ENCODE peak calls at places on chromosomes 13 and 19, in seven cellular contexts. One of them, this sample, is unnamed.

GRCh38 chr19:18789883-18790565 is 1.1 kb downstream of the COMP start:
- DNase-seq in testis: no peak
- DNase-seq in heart left ventricle: no peak
- DNase-seq in adrenal gland: no peak
- DNase-seq in GM12891: no peak
- DNase-seq in H54: no peak
- DNase-seq in ovary: no peak
- DNase-seq in this sample: peak

GRCh38 chr19:3107658-3108057 is 13.5 kb downstream of the GNA11 start:
- DNase-seq in testis: no peak
- DNase-seq in heart left ventricle: no peak
- DNase-seq in adrenal gland: no peak
- DNase-seq in GM12891: no peak
- DNase-seq in H54: no peak
- DNase-seq in ovary: no peak
- DNase-seq in this sample: no peak

GRCh38 chr13:83449666-83450395 is 432.4 kb downstream of the SLITRK1 start:
- DNase-seq in testis: no peak
- DNase-seq in heart left ventricle: no peak
- DNase-seq in adrenal gland: no peak
- DNase-seq in GM12891: no peak
- DNase-seq in H54: peak
- DNase-seq in ovary: no peak
- DNase-seq in this sample: no peak

GRCh38 chr19:35493971-35494370 is 3.7 kb upstream of the KRTDAP start:
- DNase-seq in testis: no peak
- DNase-seq in heart left ventricle: no peak
- DNase-seq in adrenal gland: no peak
- DNase-seq in GM12891: no peak
- DNase-seq in H54: no peak
- DNase-seq in ovary: no peak
- DNase-seq in this sample: no peak

GRCh38 chr13:28819748-28820098 is 416 bp upstream of the MTUS2 start:
- DNase-seq in testis: peak
- DNase-seq in heart left ventricle: peak
- DNase-seq in adrenal gland: peak
- DNase-seq in GM12891: peak
- DNase-seq in H54: no peak
- DNase-seq in ovary: no peak
- DNase-seq in this sample: peak

GRCh38 chr13:114105351-114106225 is 26.8 kb downstream of the RASA3 start:
- DNase-seq in testis: no peak
- DNase-seq in heart left ventricle: no peak
- DNase-seq in adrenal gland: no peak
- DNase-seq in GM12891: no peak
- DNase-seq in H54: no peak
- DNase-seq in ovary: peak
- DNase-seq in this sample: peak

GRCh38 chr19:39531834-39532232 is 819 bp downstream of the EID2B start:
- DNase-seq in testis: no peak
- DNase-seq in heart left ventricle: no peak
- DNase-seq in adrenal gland: no peak
- DNase-seq in GM12891: no peak
- DNase-seq in H54: no peak
- DNase-seq in ovary: no peak
- DNase-seq in this sample: no peak

GRCh38 chr19:46720516-46721239 is 3.8 kb upstream of the PRKD2 start:
- DNase-seq in testis: no peak
- DNase-seq in heart left ventricle: no peak
- DNase-seq in adrenal gland: no peak
- DNase-seq in GM12891: no peak
- DNase-seq in H54: no peak
- DNase-seq in ovary: no peak
- DNase-seq in this sample: no peak

GRCh38 chr19:53980553-53981407 is 10.7 kb upstream of the CACNG6 start:
- DNase-seq in testis: peak
- DNase-seq in heart left ventricle: no peak
- DNase-seq in adrenal gland: no peak
- DNase-seq in GM12891: no peak
- DNase-seq in H54: peak
- DNase-seq in ovary: no peak
- DNase-seq in this sample: no peak

GRCh38 chr13:108915634-108916497 is 286.5 kb downstream of the MYO16 start:
- DNase-seq in testis: peak
- DNase-seq in heart left ventricle: peak
- DNase-seq in adrenal gland: peak
- DNase-seq in GM12891: peak
- DNase-seq in H54: peak
- DNase-seq in ovary: peak
- DNase-seq in this sample: peak

GRCh38 chr13:34025746-34026145 is 207.8 kb downstream of the RFC3 start:
- DNase-seq in testis: no peak
- DNase-seq in heart left ventricle: no peak
- DNase-seq in adrenal gland: no peak
- DNase-seq in GM12891: no peak
- DNase-seq in H54: no peak
- DNase-seq in ovary: no peak
- DNase-seq in this sample: no peak

GRCh38 chr19:13116282-13117175 is at the start of gene TRMT1:
- DNase-seq in testis: peak
- DNase-seq in heart left ventricle: peak
- DNase-seq in adrenal gland: peak
- DNase-seq in GM12891: peak
- DNase-seq in H54: peak
- DNase-seq in ovary: peak
- DNase-seq in this sample: peak
- TF ChIP-seq POLR2A in testis: no peak
- TF ChIP-seq POLR2A in heart left ventricle: no peak
- TF ChIP-seq POLR2A in adrenal gland: no peak
- TF ChIP-seq POLR2A in GM12891: peak
- TF ChIP-seq POLR2A in H54: peak
- TF ChIP-seq POLR2A in ovary: peak
- TF ChIP-seq POLR2A in this sample: peak

GRCh38 chr19:7647156-7647555 is 10.2 kb downstream of the STXBP2 start:
- DNase-seq in testis: no peak
- DNase-seq in heart left ventricle: no peak
- DNase-seq in adrenal gland: no peak
- DNase-seq in GM12891: no peak
- DNase-seq in H54: no peak
- DNase-seq in ovary: no peak
- DNase-seq in this sample: no peak

GRCh38 chr19:7645656-7646425 is 8.9 kb downstream of the STXBP2 start:
- DNase-seq in testis: no peak
- DNase-seq in heart left ventricle: no peak
- DNase-seq in adrenal gland: no peak
- DNase-seq in GM12891: no peak
- DNase-seq in H54: no peak
- DNase-seq in ovary: no peak
- DNase-seq in this sample: no peak

GRCh38 chr19:7650148-7650547 is 13.2 kb downstream of the STXBP2 start:
- DNase-seq in testis: no peak
- DNase-seq in heart left ventricle: no peak
- DNase-seq in adrenal gland: no peak
- DNase-seq in GM12891: no peak
- DNase-seq in H54: no peak
- DNase-seq in ovary: no peak
- DNase-seq in this sample: no peak

GRCh38 chr19:7646426-7646700 is 9.5 kb downstream of the STXBP2 start:
- DNase-seq in testis: no peak
- DNase-seq in heart left ventricle: no peak
- DNase-seq in adrenal gland: no peak
- DNase-seq in GM12891: no peak
- DNase-seq in H54: no peak
- DNase-seq in ovary: no peak
- DNase-seq in this sample: no peak

GRCh38 chr19:7648265-7649014 is 11.5 kb downstream of the STXBP2 start:
- DNase-seq in testis: no peak
- DNase-seq in heart left ventricle: no peak
- DNase-seq in adrenal gland: no peak
- DNase-seq in GM12891: no peak
- DNase-seq in H54: no peak
- DNase-seq in ovary: no peak
- DNase-seq in this sample: no peak
- TF ChIP-seq POLR2A in testis: no peak
- TF ChIP-seq POLR2A in heart left ventricle: no peak
- TF ChIP-seq POLR2A in adrenal gland: no peak
- TF ChIP-seq POLR2A in GM12891: no peak
- TF ChIP-seq POLR2A in H54: no peak
- TF ChIP-seq POLR2A in ovary: no peak
- TF ChIP-seq POLR2A in this sample: no peak

GRCh38 chr19:681029-681626 is 4.9 kb downstream of the FSTL3 start:
- DNase-seq in testis: peak
- DNase-seq in heart left ventricle: peak
- DNase-seq in adrenal gland: peak
- DNase-seq in GM12891: peak
- DNase-seq in H54: peak
- DNase-seq in ovary: peak
- DNase-seq in this sample: peak

GRCh38 chr19:678791-679388 is 2.7 kb downstream of the FSTL3 start:
- DNase-seq in testis: no peak
- DNase-seq in heart left ventricle: no peak
- DNase-seq in adrenal gland: peak
- DNase-seq in GM12891: no peak
- DNase-seq in H54: no peak
- DNase-seq in ovary: peak
- DNase-seq in this sample: no peak

GRCh38 chr19:679418-680286 is 3.5 kb downstream of the FSTL3 start:
- DNase-seq in testis: peak
- DNase-seq in heart left ventricle: peak
- DNase-seq in adrenal gland: peak
- DNase-seq in GM12891: no peak
- DNase-seq in H54: peak
- DNase-seq in ovary: peak
- DNase-seq in this sample: peak

GRCh38 chr19:681638-682037 is 5.4 kb downstream of the FSTL3 start:
- DNase-seq in testis: no peak
- DNase-seq in heart left ventricle: no peak
- DNase-seq in adrenal gland: no peak
- DNase-seq in GM12891: no peak
- DNase-seq in H54: no peak
- DNase-seq in ovary: no peak
- DNase-seq in this sample: no peak

GRCh38 chr19:680287-681028 is 4.3 kb downstream of the FSTL3 start:
- DNase-seq in testis: peak
- DNase-seq in heart left ventricle: peak
- DNase-seq in adrenal gland: peak
- DNase-seq in GM12891: peak
- DNase-seq in H54: peak
- DNase-seq in ovary: peak
- DNase-seq in this sample: peak
- TF ChIP-seq POLR2A in testis: peak
- TF ChIP-seq POLR2A in heart left ventricle: peak
- TF ChIP-seq POLR2A in adrenal gland: peak
- TF ChIP-seq POLR2A in GM12891: no peak
- TF ChIP-seq POLR2A in H54: peak
- TF ChIP-seq POLR2A in ovary: peak
- TF ChIP-seq POLR2A in this sample: peak

DNA sequence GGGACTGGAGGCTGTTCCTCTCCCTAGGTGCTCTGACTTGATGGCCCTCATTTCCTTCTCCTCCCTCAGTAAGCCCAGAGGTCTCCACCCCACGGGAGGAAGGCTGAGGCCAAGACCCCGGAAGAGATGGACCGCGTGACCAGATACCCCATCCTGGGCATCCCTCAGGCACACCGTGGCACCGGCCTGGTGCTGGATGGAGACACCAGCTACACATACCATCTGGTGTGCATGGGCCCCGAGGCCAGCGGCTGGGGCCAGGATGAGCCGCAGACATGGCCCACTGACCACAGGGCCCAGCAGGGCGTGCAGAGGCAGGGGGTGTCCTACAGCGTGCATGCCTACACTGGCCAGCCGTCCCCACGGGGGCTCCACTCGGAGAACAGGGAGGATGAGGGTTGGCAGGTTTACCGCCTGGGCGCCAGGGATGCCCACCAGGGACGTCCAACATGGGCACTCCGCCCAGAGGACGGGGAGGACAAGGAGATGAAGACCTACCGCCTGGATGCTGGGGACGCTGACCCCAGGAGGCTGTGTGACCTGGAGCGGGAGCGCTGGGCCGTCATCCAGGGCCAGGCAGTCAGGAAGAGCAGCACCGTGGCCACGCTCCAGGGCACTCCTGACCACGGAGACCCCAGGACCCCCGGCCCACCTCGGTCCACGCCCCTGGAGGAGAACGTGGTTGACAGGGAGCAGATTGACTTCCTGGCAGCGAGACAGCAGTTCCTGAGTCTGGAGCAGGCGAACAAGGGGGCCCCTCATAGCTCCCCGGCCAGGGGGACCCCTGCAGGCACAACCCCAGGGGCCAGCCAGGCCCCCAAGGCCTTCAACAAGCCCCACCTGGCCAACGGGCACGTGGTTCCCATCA is 6.1 kb downstream of the MISP start:
- DNase-seq in testis: no peak
- DNase-seq in heart left ventricle: no peak
- DNase-seq in adrenal gland: no peak
- DNase-seq in GM12891: no peak
- DNase-seq in H54: no peak
- DNase-seq in ovary: no peak
- DNase-seq in this sample: no peak
- TF ChIP-seq POLR2A in testis: no peak
- TF ChIP-seq POLR2A in heart left ventricle: no peak
- TF ChIP-seq POLR2A in adrenal gland: no peak
- TF ChIP-seq POLR2A in GM12891: no peak
- TF ChIP-seq POLR2A in H54: no peak
- TF ChIP-seq POLR2A in ovary: no peak
- TF ChIP-seq POLR2A in this sample: no peak

GRCh38 chr19:17405250-17406038 is at the start of gene BST2:
- DNase-seq in testis: peak
- DNase-seq in heart left ventricle: peak
- DNase-seq in adrenal gland: peak
- DNase-seq in GM12891: peak
- DNase-seq in H54: no peak
- DNase-seq in ovary: peak
- DNase-seq in this sample: peak
- TF ChIP-seq POLR2A in testis: peak
- TF ChIP-seq POLR2A in heart left ventricle: peak
- TF ChIP-seq POLR2A in adrenal gland: no peak
- TF ChIP-seq POLR2A in GM12891: peak
- TF ChIP-seq POLR2A in H54: no peak
- TF ChIP-seq POLR2A in ovary: peak
- TF ChIP-seq POLR2A in this sample: no peak

DNA sequence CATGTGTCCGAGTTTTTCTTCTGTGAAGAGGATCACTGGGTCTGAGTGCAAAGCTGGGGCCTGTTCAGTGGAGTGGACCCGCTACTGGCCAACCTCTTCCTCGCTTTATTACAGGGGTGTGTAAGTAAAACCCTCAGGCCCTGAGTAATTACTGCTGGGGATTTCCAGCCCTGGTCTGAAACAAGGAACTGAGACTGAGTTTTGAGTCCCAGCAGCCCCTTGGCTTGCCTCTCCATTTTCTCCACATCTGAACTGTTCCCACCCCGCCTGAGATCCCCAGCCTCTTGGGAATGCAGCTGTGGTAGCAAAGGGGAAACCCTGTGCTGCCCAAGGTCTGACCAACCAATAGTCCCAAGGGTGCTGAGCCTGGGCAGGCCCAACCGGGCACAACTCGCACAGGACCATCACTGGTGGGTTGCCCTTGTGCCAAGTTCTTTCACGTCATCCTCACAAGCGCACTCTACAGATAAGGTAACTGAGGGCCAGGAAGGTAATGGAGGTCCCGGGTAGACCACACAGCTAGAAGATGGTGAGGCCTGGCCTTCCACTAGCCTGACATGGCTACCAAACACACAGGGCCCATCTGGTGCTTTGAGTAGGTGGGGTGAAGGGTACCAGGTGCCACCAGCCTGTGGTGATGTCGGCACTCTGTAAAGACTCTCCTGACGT is 13.7 kb upstream of the SLC35E1 start:
- DNase-seq in testis: no peak
- DNase-seq in heart left ventricle: no peak
- DNase-seq in adrenal gland: no peak
- DNase-seq in GM12891: no peak
- DNase-seq in H54: no peak
- DNase-seq in ovary: no peak
- DNase-seq in this sample: no peak
- TF ChIP-seq POLR2A in testis: no peak
- TF ChIP-seq POLR2A in heart left ventricle: no peak
- TF ChIP-seq POLR2A in adrenal gland: no peak
- TF ChIP-seq POLR2A in GM12891: peak
- TF ChIP-seq POLR2A in H54: no peak
- TF ChIP-seq POLR2A in ovary: no peak
- TF ChIP-seq POLR2A in this sample: peak